ENCODE peak calls at places on chromosomes 11 and 22, in eight cellular contexts. M, T, R, Q, C, B, O and N are unnamed samples.

GRCh38 chr11:117830072-117830471 is 5.5 kb upstream of the FXYD2 start:
- DNase-seq in O (no peak), B (no peak), T (no peak), C (no peak), M (no peak), R (no peak), Q (no peak), N (no peak)

GRCh38 chr11:3002871-3003270 is 10.7 kb upstream of the NAP1L4 start:
- DNase-seq in M (no peak), Q (no peak), T (no peak), O (no peak), B (no peak), R (no peak), C (no peak), N (no peak)

GRCh38 chr11:132772712-132773545 is 759.4 kb downstream of the OPCML start:
- DNase-seq in C (no peak), O (no peak), Q (no peak), B (no peak), R (no peak), T (no peak), M (no peak), N (no peak)

GRCh38 chr11:71252434-71252781 is at the start of gene SHANK2:
- DNase-seq in R (no peak), O (no peak), T (no peak), C (no peak), M (no peak), Q (no peak), B (no peak), N (no peak)

GRCh38 chr11:112410325-112410724 is 149.7 kb upstream of the PLET1 start:
- DNase-seq in Q (no peak), R (no peak), O (no peak), T (no peak), M (no peak), C (no peak), B (no peak), N (no peak)

GRCh38 chr11:118434123-118434552 is 2.2 kb upstream of the KMT2A start:
- DNase-seq in B (no peak), O (no peak), T (peak; percentile 63), C (no peak), M (no peak), R (peak; percentile 21), Q (peak; percentile 68), N (no peak)

GRCh38 chr11:56509439-56509838 is 18.3 kb upstream of the OR5M8 start:
- DNase-seq in O (no peak), Q (no peak), C (no peak), R (no peak), M (no peak), T (no peak), B (no peak), N (no peak)

GRCh38 chr11:67368621-67369020 is 4.8 kb downstream of the CLCF1 start:
- DNase-seq in C (no peak), O (no peak), Q (no peak), M (peak; percentile 74), B (no peak), T (no peak), R (no peak), N (no peak)

GRCh38 chr22:29975494-29975893 is 92.5 kb downstream of the MTMR3 start:
- DNase-seq in O (no peak), B (no peak), M (no peak), Q (no peak), T (no peak), R (no peak), C (no peak), N (no peak)

GRCh38 chr11:124285610-124286344 is 28.0 kb downstream of the OR8D1 start:
- DNase-seq in B (no peak), T (peak; percentile 84), C (no peak), M (no peak), O (no peak), Q (peak; percentile 62), R (no peak), N (no peak)

GRCh38 chr11:12245091-12245490 is 132.3 kb upstream of the PARVA start:
- DNase-seq in M (no peak), Q (no peak), B (no peak), T (peak; percentile 61), O (no peak), R (no peak), C (no peak), N (no peak)

GRCh38 chr11:9716275-9717039 is 52.6 kb downstream of the SWAP70 start:
- DNase-seq in R (no peak), O (no peak), T (peak; percentile 89), B (no peak), M (peak; percentile 43), Q (no peak), C (no peak), N (no peak)

GRCh38 chr11:62918531-62918930 is 2.6 kb downstream of the CHRM1 start:
- DNase-seq in R (no peak), M (no peak), C (no peak), T (no peak), B (no peak), Q (no peak), O (no peak), N (no peak)

GRCh38 chr22:30224161-30224857 is 22.2 kb downstream of the LIF start:
- DNase-seq in B (no peak), R (no peak), O (no peak), M (no peak), C (no peak), Q (no peak), T (no peak), N (no peak)

GRCh38 chr11:126585388-126586302 is 230.2 kb downstream of the ST3GAL4 start:
- DNase-seq in C (peak; percentile 52), T (peak; percentile 97), R (no peak), B (no peak), O (peak; percentile 66), Q (peak; percentile 97), M (no peak), N (no peak)

GRCh38 chr11:15591112-15591537 is 476.4 kb downstream of the INSC start:
- DNase-seq in R (no peak), Q (no peak), C (no peak), M (no peak), T (no peak), B (no peak), O (no peak), N (no peak)

GRCh38 chr11:124481365-124482323 is 36.1 kb upstream of the OR8B8 start:
- DNase-seq in T (peak; percentile 56), Q (peak; percentile 65), M (no peak), O (no peak), B (no peak), R (no peak), C (no peak), N (no peak)

GRCh38 chr11:120229451-120230424 is 10.2 kb upstream of the POU2F3 start:
- DNase-seq in B (no peak), R (no peak), M (peak; percentile 63), T (peak; percentile 40), C (no peak), Q (peak; percentile 12), O (no peak), N (no peak)

GRCh38 chr11:25943777-25944661 is 387.9 kb upstream of the ANO3 start:
- DNase-seq in B (no peak), R (no peak), M (no peak), C (no peak), T (no peak), O (no peak), Q (no peak), N (no peak)

GRCh38 chr11:67014343-67014742 is 8.6 kb upstream of the SYT12 start:
- DNase-seq in Q (no peak), C (no peak), O (no peak), M (no peak), T (no peak), B (no peak), R (no peak), N (no peak)

GRCh38 chr11:68271023-68271780 is 571 bp downstream of the C11orf24 start:
- DNase-seq in C (peak; percentile 47), B (no peak), R (peak; percentile 42), Q (peak; percentile 45), M (peak; percentile 81), T (peak; percentile 74), O (no peak), N (no peak)